ENCODE peak calls at places on chromosome 13, in four cellular contexts. One of them, this sample, is unnamed.

GRCh38 chr13:43878897-43879322 is 630 bp downstream of the CCDC122 start:
- DNase-seq in heart left ventricle: peak
- DNase-seq in OCI-LY7: peak
- DNase-seq in C1 segment of cervical spinal cord: peak
- DNase-seq in this sample: no peak

GRCh38 chr13:113273856-113274590 is 23.0 kb upstream of the LAMP1 start:
- DNase-seq in heart left ventricle: no peak
- DNase-seq in OCI-LY7: no peak
- DNase-seq in C1 segment of cervical spinal cord: peak
- DNase-seq in this sample: no peak

GRCh38 chr13:45482571-45483173 is 17.9 kb downstream of the COG3 start:
- DNase-seq in heart left ventricle: no peak
- DNase-seq in OCI-LY7: no peak
- DNase-seq in C1 segment of cervical spinal cord: no peak
- DNase-seq in this sample: no peak

GRCh38 chr13:40984670-40985366 is 34.3 kb downstream of the ELF1 start:
- DNase-seq in heart left ventricle: no peak
- DNase-seq in OCI-LY7: peak
- DNase-seq in C1 segment of cervical spinal cord: no peak
- DNase-seq in this sample: no peak

GRCh38 chr13:110113284-110113764 is 193.6 kb downstream of the COL4A1 start:
- DNase-seq in heart left ventricle: no peak
- DNase-seq in OCI-LY7: no peak
- DNase-seq in C1 segment of cervical spinal cord: no peak
- DNase-seq in this sample: peak

GRCh38 chr13:83214452-83214851 is 667.8 kb downstream of the SLITRK1 start:
- DNase-seq in heart left ventricle: no peak
- DNase-seq in OCI-LY7: no peak
- DNase-seq in C1 segment of cervical spinal cord: no peak
- DNase-seq in this sample: no peak

GRCh38 chr13:27924529-27925141 is 4.8 kb downstream of the PDX1 start:
- DNase-seq in heart left ventricle: no peak
- DNase-seq in OCI-LY7: no peak
- DNase-seq in C1 segment of cervical spinal cord: no peak
- DNase-seq in this sample: peak

GRCh38 chr13:78609464-78610205 is 6.3 kb upstream of the POU4F1 start:
- DNase-seq in heart left ventricle: no peak
- DNase-seq in OCI-LY7: no peak
- DNase-seq in C1 segment of cervical spinal cord: no peak
- DNase-seq in this sample: peak

GRCh38 chr13:95050800-95051620 is 250.2 kb downstream of the ABCC4 start:
- DNase-seq in heart left ventricle: no peak
- DNase-seq in OCI-LY7: no peak
- DNase-seq in C1 segment of cervical spinal cord: no peak
- DNase-seq in this sample: no peak

GRCh38 chr13:21124853-21125252 is 51.5 kb downstream of the SKA3 start:
- DNase-seq in heart left ventricle: no peak
- DNase-seq in OCI-LY7: no peak
- DNase-seq in C1 segment of cervical spinal cord: no peak
- DNase-seq in this sample: peak

This sample was measured in H7.